ENCODE peak calls at places on chromosomes 16 and 17, in six cellular contexts. One of them, this sample, is unnamed.

GRCh38 chr17:61058066-61058465 is 341.6 kb upstream of the TBX2 start:
- DNase-seq in OCI-LY7: no peak
- DNase-seq in breast epithelium: no peak
- DNase-seq in CD8-positive, alpha-beta memory T cell: no peak
- DNase-seq in mucosa of descending colon: no peak
- DNase-seq in naive thymus-derived CD4-positive, alpha-beta T cell: no peak
- DNase-seq in this sample: no peak

GRCh38 chr17:229130-229944 is 47.9 kb upstream of the DOC2B start:
- DNase-seq in OCI-LY7: no peak
- DNase-seq in breast epithelium: no peak
- DNase-seq in CD8-positive, alpha-beta memory T cell: no peak
- DNase-seq in mucosa of descending colon: peak; percentile 23
- DNase-seq in naive thymus-derived CD4-positive, alpha-beta T cell: no peak
- DNase-seq in this sample: no peak

GRCh38 chr17:73359987-73360410 is 48.2 kb upstream of the CDC42EP4 start:
- DNase-seq in OCI-LY7: no peak
- DNase-seq in breast epithelium: peak; percentile 92
- DNase-seq in CD8-positive, alpha-beta memory T cell: no peak
- DNase-seq in mucosa of descending colon: peak; percentile 78
- DNase-seq in naive thymus-derived CD4-positive, alpha-beta T cell: no peak
- DNase-seq in this sample: no peak

GRCh38 chr16:57544129-57544653 is 1.7 kb downstream of the ADGRG5 start:
- DNase-seq in OCI-LY7: peak; percentile 83
- DNase-seq in breast epithelium: peak; percentile 16
- DNase-seq in CD8-positive, alpha-beta memory T cell: no peak
- DNase-seq in mucosa of descending colon: no peak
- DNase-seq in naive thymus-derived CD4-positive, alpha-beta T cell: no peak
- DNase-seq in this sample: no peak

GRCh38 chr16:1972490-1972877 is 631 bp downstream of the TBL3 start:
- DNase-seq in OCI-LY7: no peak
- DNase-seq in breast epithelium: no peak
- DNase-seq in CD8-positive, alpha-beta memory T cell: no peak
- DNase-seq in mucosa of descending colon: peak; percentile 66
- DNase-seq in naive thymus-derived CD4-positive, alpha-beta T cell: no peak
- DNase-seq in this sample: no peak

GRCh38 chr17:72846399-72846798 is 246.1 kb downstream of the SLC39A11 start:
- DNase-seq in OCI-LY7: no peak
- DNase-seq in breast epithelium: no peak
- DNase-seq in CD8-positive, alpha-beta memory T cell: no peak
- DNase-seq in mucosa of descending colon: no peak
- DNase-seq in naive thymus-derived CD4-positive, alpha-beta T cell: no peak
- DNase-seq in this sample: no peak

GRCh38 chr16:273547-274421 is 2.0 kb downstream of the RGS11 start:
- DNase-seq in OCI-LY7: no peak
- DNase-seq in breast epithelium: no peak
- DNase-seq in CD8-positive, alpha-beta memory T cell: no peak
- DNase-seq in mucosa of descending colon: peak; percentile 75
- DNase-seq in naive thymus-derived CD4-positive, alpha-beta T cell: no peak
- DNase-seq in this sample: no peak

GRCh38 chr16:69812213-69813014 is 50.3 kb downstream of the WWP2 start:
- DNase-seq in OCI-LY7: no peak
- DNase-seq in breast epithelium: no peak
- DNase-seq in CD8-positive, alpha-beta memory T cell: no peak
- DNase-seq in mucosa of descending colon: no peak
- DNase-seq in naive thymus-derived CD4-positive, alpha-beta T cell: no peak
- DNase-seq in this sample: no peak

GRCh38 chr16:30937692-30938091 is 11.2 kb upstream of the ORAI3 start:
- DNase-seq in OCI-LY7: no peak
- DNase-seq in breast epithelium: no peak
- DNase-seq in CD8-positive, alpha-beta memory T cell: no peak
- DNase-seq in mucosa of descending colon: no peak
- DNase-seq in naive thymus-derived CD4-positive, alpha-beta T cell: no peak
- DNase-seq in this sample: no peak

GRCh38 chr16:12323007-12323699 is 346.6 kb downstream of the SNX29 start:
- DNase-seq in OCI-LY7: peak; percentile 85
- DNase-seq in breast epithelium: no peak
- DNase-seq in CD8-positive, alpha-beta memory T cell: no peak
- DNase-seq in mucosa of descending colon: no peak
- DNase-seq in naive thymus-derived CD4-positive, alpha-beta T cell: peak; percentile 4
- DNase-seq in this sample: no peak

GRCh38 chr17:28712705-28713415 is 1.2 kb upstream of the PROCA1 start:
- DNase-seq in OCI-LY7: no peak
- DNase-seq in breast epithelium: no peak
- DNase-seq in CD8-positive, alpha-beta memory T cell: no peak
- DNase-seq in mucosa of descending colon: peak; percentile 16
- DNase-seq in naive thymus-derived CD4-positive, alpha-beta T cell: no peak
- DNase-seq in this sample: no peak

GRCh38 chr16:77359065-77359502 is 75.8 kb downstream of the ADAMTS18 start:
- DNase-seq in OCI-LY7: no peak
- DNase-seq in breast epithelium: no peak
- DNase-seq in CD8-positive, alpha-beta memory T cell: no peak
- DNase-seq in mucosa of descending colon: no peak
- DNase-seq in naive thymus-derived CD4-positive, alpha-beta T cell: no peak
- DNase-seq in this sample: no peak

DNA sequence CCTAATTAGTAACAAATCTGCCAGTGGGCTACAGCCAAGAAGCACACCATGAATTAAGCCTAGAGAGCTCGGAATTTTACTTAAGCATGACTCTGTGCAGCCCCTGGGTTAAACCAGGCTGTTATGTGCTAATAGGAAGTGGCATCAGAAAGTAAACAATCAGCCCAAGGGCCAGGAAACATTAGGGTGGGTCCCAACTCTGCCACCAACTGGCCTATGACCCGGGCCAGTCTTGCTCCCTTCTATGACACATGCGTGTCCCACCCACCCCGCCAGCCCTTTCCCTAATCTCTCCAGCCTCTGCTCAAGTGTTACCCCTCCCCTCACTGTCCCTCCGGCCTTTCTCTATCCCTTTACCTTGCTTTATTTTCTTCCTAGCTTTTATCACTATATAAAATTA is 13.7 kb downstream of the TOP3A start:
- DNase-seq in OCI-LY7: no peak
- DNase-seq in breast epithelium: no peak
- DNase-seq in CD8-positive, alpha-beta memory T cell: no peak
- DNase-seq in mucosa of descending colon: no peak
- DNase-seq in naive thymus-derived CD4-positive, alpha-beta T cell: no peak
- DNase-seq in this sample: no peak
- H3K36me3 ChIP-seq in OCI-LY7: peaks cover 77% of the 10 kb centered on the region
- H3K36me3 ChIP-seq in breast epithelium: peaks cover 5% of the 10 kb centered on the region
- H3K36me3 ChIP-seq in CD8-positive, alpha-beta memory T cell: peaks cover 30% of the 10 kb centered on the region
- H3K36me3 ChIP-seq in mucosa of descending colon: peaks cover 11% of the 10 kb centered on the region
- H3K36me3 ChIP-seq in naive thymus-derived CD4-positive, alpha-beta T cell: peaks cover 24% of the 10 kb centered on the region
- H3K36me3 ChIP-seq in this sample: peaks cover 95% of the 10 kb centered on the region

GRCh38 chr16:3497771-3498170 is 2.5 kb upstream of the C16orf90 start:
- DNase-seq in OCI-LY7: no peak
- DNase-seq in breast epithelium: no peak
- DNase-seq in CD8-positive, alpha-beta memory T cell: no peak
- DNase-seq in mucosa of descending colon: no peak
- DNase-seq in naive thymus-derived CD4-positive, alpha-beta T cell: no peak
- DNase-seq in this sample: no peak
- H3K4me1 ChIP-seq in OCI-LY7: peaks cover 11% of the 10 kb centered on the region
- H3K4me1 ChIP-seq in breast epithelium: no peaks in the 10 kb centered on the region
- H3K4me1 ChIP-seq in CD8-positive, alpha-beta memory T cell: peaks cover 21% of the 10 kb centered on the region
- H3K4me1 ChIP-seq in mucosa of descending colon: peaks cover 13% of the 10 kb centered on the region
- H3K4me1 ChIP-seq in naive thymus-derived CD4-positive, alpha-beta T cell: peaks cover 31% of the 10 kb centered on the region
- H3K4me1 ChIP-seq in this sample: peaks cover 12% of the 10 kb centered on the region

DNA sequence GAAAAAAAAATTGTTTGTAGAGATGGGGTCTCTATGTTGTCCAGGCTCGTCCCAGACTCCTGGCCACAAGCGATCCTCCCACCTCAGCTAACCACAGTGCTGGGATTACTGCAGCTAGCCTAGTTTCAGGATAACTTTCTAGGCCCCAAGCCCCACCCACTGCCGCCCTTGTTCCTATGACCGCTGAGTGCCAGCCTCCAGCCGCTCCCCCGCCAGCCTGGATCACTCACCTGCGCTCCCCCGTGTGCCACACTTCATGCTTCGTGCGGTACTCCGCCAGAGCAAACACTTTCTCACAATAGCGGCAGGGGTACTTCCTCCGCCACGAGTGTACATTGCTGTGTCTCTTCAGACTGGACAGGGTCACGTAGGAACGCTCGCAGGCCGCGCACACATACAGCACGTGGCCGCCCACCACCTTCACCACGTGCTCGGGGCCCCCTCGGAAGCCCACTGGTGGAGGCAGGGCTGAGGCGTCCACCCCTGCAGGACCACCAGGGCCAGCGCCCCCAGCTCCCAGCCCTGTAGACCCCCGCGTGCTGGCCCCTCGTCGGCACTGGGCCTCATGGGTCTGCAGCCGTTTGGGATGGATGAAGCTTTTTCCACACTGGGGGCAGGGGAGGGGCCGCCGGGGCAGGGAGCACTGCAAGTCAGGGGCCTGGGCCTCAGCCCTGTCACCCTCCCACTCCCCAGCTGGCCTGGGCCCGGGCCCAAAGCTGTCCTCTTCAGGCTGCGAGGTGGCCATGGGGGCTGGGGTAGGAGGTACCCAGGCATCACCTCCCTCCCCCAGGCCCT is 13.8 kb downstream of the ZBTB4 start:
- DNase-seq in OCI-LY7: no peak
- DNase-seq in breast epithelium: no peak
- DNase-seq in CD8-positive, alpha-beta memory T cell: no peak
- DNase-seq in mucosa of descending colon: peak; percentile 49
- DNase-seq in naive thymus-derived CD4-positive, alpha-beta T cell: no peak
- DNase-seq in this sample: no peak
- H3K36me3 ChIP-seq in OCI-LY7: no peaks in the 10 kb centered on the region
- H3K36me3 ChIP-seq in breast epithelium: no peaks in the 10 kb centered on the region
- H3K36me3 ChIP-seq in CD8-positive, alpha-beta memory T cell: no peaks in the 10 kb centered on the region
- H3K36me3 ChIP-seq in mucosa of descending colon: no peaks in the 10 kb centered on the region
- H3K36me3 ChIP-seq in naive thymus-derived CD4-positive, alpha-beta T cell: no peaks in the 10 kb centered on the region
- H3K36me3 ChIP-seq in this sample: peaks cover 9% of the 10 kb centered on the region

DNA sequence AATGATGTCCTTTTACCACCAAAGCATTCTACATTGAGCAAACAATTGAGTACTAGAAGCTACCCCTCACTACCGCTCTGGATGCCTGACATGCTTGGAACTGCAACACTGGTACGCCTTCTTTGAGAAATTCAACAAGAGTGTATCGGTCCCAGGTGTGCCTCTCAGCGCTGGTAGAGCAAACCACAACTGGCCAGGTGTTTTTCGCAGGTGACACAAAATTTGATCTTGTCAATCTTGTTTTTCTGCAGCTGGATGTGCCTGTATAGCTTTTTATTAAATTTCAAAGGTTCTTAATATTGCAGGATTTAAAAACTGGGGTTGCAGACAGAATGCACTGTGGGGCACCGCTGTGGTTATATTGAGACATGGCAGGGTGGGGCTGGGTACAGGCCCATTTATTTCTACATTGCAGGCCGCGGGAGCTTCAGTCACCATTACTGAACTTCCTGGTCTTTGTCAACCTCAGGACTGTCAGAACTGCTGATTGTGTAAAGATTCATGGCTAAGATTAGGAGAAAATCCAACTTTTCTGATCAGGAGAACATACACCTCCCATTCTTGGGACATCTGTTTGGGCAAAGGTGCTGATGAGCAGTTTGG is 4.4 kb upstream of the SNX20 start:
- DNase-seq in OCI-LY7: no peak
- DNase-seq in breast epithelium: no peak
- DNase-seq in CD8-positive, alpha-beta memory T cell: no peak
- DNase-seq in mucosa of descending colon: peak; percentile 46
- DNase-seq in naive thymus-derived CD4-positive, alpha-beta T cell: no peak
- DNase-seq in this sample: no peak
- H3K4me1 ChIP-seq in OCI-LY7: peaks cover 19% of the 10 kb centered on the region
- H3K4me1 ChIP-seq in breast epithelium: no peaks in the 10 kb centered on the region
- H3K4me1 ChIP-seq in CD8-positive, alpha-beta memory T cell: peaks cover 55% of the 10 kb centered on the region
- H3K4me1 ChIP-seq in mucosa of descending colon: no peaks in the 10 kb centered on the region
- H3K4me1 ChIP-seq in naive thymus-derived CD4-positive, alpha-beta T cell: peaks cover 55% of the 10 kb centered on the region
- H3K4me1 ChIP-seq in this sample: no peaks in the 10 kb centered on the region